ENCODE peak calls at places on chromosome 14, in seven cellular contexts. One of them, this sample, is unnamed.
A peak's percentile ranks its signal among the peaks of the same experiment; 100 is the strongest.

GRCh38 chr14:51014086-51014485 is 69.8 kb upstream of the PYGL start:
- DNase-seq in stomach: no peak
- DNase-seq in PC-3: peak; percentile 89
- DNase-seq in heart right ventricle: peak; percentile 16
- DNase-seq in lower lobe of right lung: no peak
- DNase-seq in WERI-Rb-1: peak; percentile 59
- DNase-seq in neural progenitor cell: peak; percentile 40
- DNase-seq in this sample: no peak

GRCh38 chr14:75259946-75260545 is 18.6 kb upstream of the FOS start:
- DNase-seq in stomach: no peak
- DNase-seq in PC-3: no peak
- DNase-seq in heart right ventricle: no peak
- DNase-seq in lower lobe of right lung: no peak
- DNase-seq in WERI-Rb-1: no peak
- DNase-seq in neural progenitor cell: no peak
- DNase-seq in this sample: no peak

GRCh38 chr14:64475585-64476273 is 10.4 kb downstream of the AKAP5 start:
- DNase-seq in stomach: no peak
- DNase-seq in PC-3: no peak
- DNase-seq in heart right ventricle: no peak
- DNase-seq in lower lobe of right lung: no peak
- DNase-seq in WERI-Rb-1: no peak
- DNase-seq in neural progenitor cell: peak; percentile 12
- DNase-seq in this sample: no peak

GRCh38 chr14:30240002-30240401 is 312.4 kb upstream of the PRKD1 start:
- DNase-seq in stomach: no peak
- DNase-seq in PC-3: no peak
- DNase-seq in heart right ventricle: no peak
- DNase-seq in lower lobe of right lung: no peak
- DNase-seq in WERI-Rb-1: no peak
- DNase-seq in neural progenitor cell: peak; percentile 53
- DNase-seq in this sample: no peak

GRCh38 chr14:75277796-75278421 is 719 bp upstream of the FOS start:
- DNase-seq in stomach: no peak
- DNase-seq in PC-3: no peak
- DNase-seq in heart right ventricle: no peak
- DNase-seq in lower lobe of right lung: no peak
- DNase-seq in WERI-Rb-1: no peak
- DNase-seq in neural progenitor cell: no peak
- DNase-seq in this sample: no peak

GRCh38 chr14:77271113-77271710 is at the start of gene NGB:
- DNase-seq in stomach: no peak
- DNase-seq in PC-3: no peak
- DNase-seq in heart right ventricle: no peak
- DNase-seq in lower lobe of right lung: no peak
- DNase-seq in WERI-Rb-1: no peak
- DNase-seq in neural progenitor cell: peak; percentile 56
- DNase-seq in this sample: no peak

GRCh38 chr14:105083926-105084685 is 18.9 kb upstream of the GPR132 start:
- DNase-seq in stomach: no peak
- DNase-seq in PC-3: no peak
- DNase-seq in heart right ventricle: no peak
- DNase-seq in lower lobe of right lung: no peak
- DNase-seq in WERI-Rb-1: no peak
- DNase-seq in neural progenitor cell: no peak
- DNase-seq in this sample: no peak

GRCh38 chr14:100669468-100669867 is 57.2 kb upstream of the DLK1 start:
- DNase-seq in stomach: no peak
- DNase-seq in PC-3: no peak
- DNase-seq in heart right ventricle: no peak
- DNase-seq in lower lobe of right lung: no peak
- DNase-seq in WERI-Rb-1: no peak
- DNase-seq in neural progenitor cell: no peak
- DNase-seq in this sample: no peak

GRCh38 chr14:59020382-59020781 is 168.1 kb upstream of the DAAM1 start:
- DNase-seq in stomach: no peak
- DNase-seq in PC-3: peak; percentile 77
- DNase-seq in heart right ventricle: no peak
- DNase-seq in lower lobe of right lung: no peak
- DNase-seq in WERI-Rb-1: peak; percentile 38
- DNase-seq in neural progenitor cell: peak; percentile 27
- DNase-seq in this sample: no peak

GRCh38 chr14:75049731-75050201 is 1.5 kb downstream of the MLH3 start:
- DNase-seq in stomach: no peak
- DNase-seq in PC-3: no peak
- DNase-seq in heart right ventricle: no peak
- DNase-seq in lower lobe of right lung: no peak
- DNase-seq in WERI-Rb-1: no peak
- DNase-seq in neural progenitor cell: no peak
- DNase-seq in this sample: no peak

GRCh38 chr14:60925286-60925685 is 55.6 kb downstream of the TRMT5 start:
- DNase-seq in stomach: no peak
- DNase-seq in PC-3: no peak
- DNase-seq in heart right ventricle: no peak
- DNase-seq in lower lobe of right lung: no peak
- DNase-seq in WERI-Rb-1: no peak
- DNase-seq in neural progenitor cell: no peak
- DNase-seq in this sample: no peak

GRCh38 chr14:60970146-60970545 is 10.7 kb downstream of the TRMT5 start:
- DNase-seq in stomach: no peak
- DNase-seq in PC-3: no peak
- DNase-seq in heart right ventricle: no peak
- DNase-seq in lower lobe of right lung: no peak
- DNase-seq in WERI-Rb-1: no peak
- DNase-seq in neural progenitor cell: no peak
- DNase-seq in this sample: no peak

GRCh38 chr14:77220246-77221017 is 38.8 kb downstream of the TMEM63C start:
- DNase-seq in stomach: no peak
- DNase-seq in PC-3: no peak
- DNase-seq in heart right ventricle: no peak
- DNase-seq in lower lobe of right lung: no peak
- DNase-seq in WERI-Rb-1: no peak
- DNase-seq in neural progenitor cell: no peak
- DNase-seq in this sample: no peak

GRCh38 chr14:68349900-68350323 is 443.0 kb downstream of the ZFP36L1 start:
- DNase-seq in stomach: peak; percentile 39
- DNase-seq in PC-3: no peak
- DNase-seq in heart right ventricle: no peak
- DNase-seq in lower lobe of right lung: no peak
- DNase-seq in WERI-Rb-1: no peak
- DNase-seq in neural progenitor cell: no peak
- DNase-seq in this sample: no peak

GRCh38 chr14:101250336-101250947 is 310.9 kb upstream of the DIO3 start:
- DNase-seq in stomach: peak; percentile 22
- DNase-seq in PC-3: no peak
- DNase-seq in heart right ventricle: no peak
- DNase-seq in lower lobe of right lung: peak; percentile 26
- DNase-seq in WERI-Rb-1: no peak
- DNase-seq in neural progenitor cell: no peak
- DNase-seq in this sample: no peak

GRCh38 chr14:76514599-76514998 is 138.7 kb downstream of the ESRRB start:
- DNase-seq in stomach: no peak
- DNase-seq in PC-3: peak; percentile 40
- DNase-seq in heart right ventricle: no peak
- DNase-seq in lower lobe of right lung: no peak
- DNase-seq in WERI-Rb-1: peak; percentile 28
- DNase-seq in neural progenitor cell: no peak
- DNase-seq in this sample: peak; percentile 26

GRCh38 chr14:33618361-33619095 is 332.3 kb downstream of the EGLN3 start:
- DNase-seq in stomach: no peak
- DNase-seq in PC-3: no peak
- DNase-seq in heart right ventricle: no peak
- DNase-seq in lower lobe of right lung: no peak
- DNase-seq in WERI-Rb-1: no peak
- DNase-seq in neural progenitor cell: no peak
- DNase-seq in this sample: no peak

GRCh38 chr14:87121716-87122115 is 871.3 kb downstream of the GALC start:
- DNase-seq in stomach: no peak
- DNase-seq in PC-3: no peak
- DNase-seq in heart right ventricle: no peak
- DNase-seq in lower lobe of right lung: no peak
- DNase-seq in WERI-Rb-1: no peak
- DNase-seq in neural progenitor cell: no peak
- DNase-seq in this sample: no peak

GRCh38 chr14:20524027-20524426 is 18.7 kb downstream of the RNASE10 start:
- DNase-seq in stomach: no peak
- DNase-seq in PC-3: no peak
- DNase-seq in heart right ventricle: no peak
- DNase-seq in lower lobe of right lung: no peak
- DNase-seq in WERI-Rb-1: no peak
- DNase-seq in neural progenitor cell: no peak
- DNase-seq in this sample: no peak

GRCh38 chr14:51865953-51866747 is 5.7 kb downstream of the GNG2 start:
- DNase-seq in stomach: no peak
- DNase-seq in PC-3: no peak
- DNase-seq in heart right ventricle: no peak
- DNase-seq in lower lobe of right lung: no peak
- DNase-seq in WERI-Rb-1: peak; percentile 15
- DNase-seq in neural progenitor cell: no peak
- DNase-seq in this sample: no peak

GRCh38 chr14:68692916-68693771 is 99.7 kb downstream of the ZFP36L1 start:
- DNase-seq in stomach: no peak
- DNase-seq in PC-3: no peak
- DNase-seq in heart right ventricle: no peak
- DNase-seq in lower lobe of right lung: no peak
- DNase-seq in WERI-Rb-1: no peak
- DNase-seq in neural progenitor cell: no peak
- DNase-seq in this sample: no peak

GRCh38 chr14:52400846-52401245 is 86.7 kb downstream of the PTGER2 start:
- DNase-seq in stomach: no peak
- DNase-seq in PC-3: no peak
- DNase-seq in heart right ventricle: no peak
- DNase-seq in lower lobe of right lung: no peak
- DNase-seq in WERI-Rb-1: no peak
- DNase-seq in neural progenitor cell: no peak
- DNase-seq in this sample: no peak

GRCh38 chr14:100307215-100308111 is 1.2 kb upstream of the SLC25A29 start:
- DNase-seq in stomach: peak; percentile 46
- DNase-seq in PC-3: no peak
- DNase-seq in heart right ventricle: no peak
- DNase-seq in lower lobe of right lung: peak; percentile 63
- DNase-seq in WERI-Rb-1: peak; percentile 26
- DNase-seq in neural progenitor cell: peak; percentile 62
- DNase-seq in this sample: no peak

GRCh38 chr14:85481471-85481870 is 48.5 kb upstream of the FLRT2 start:
- DNase-seq in stomach: no peak
- DNase-seq in PC-3: no peak
- DNase-seq in heart right ventricle: no peak
- DNase-seq in lower lobe of right lung: no peak
- DNase-seq in WERI-Rb-1: no peak
- DNase-seq in neural progenitor cell: no peak
- DNase-seq in this sample: no peak
- H3K9me3 ChIP-seq in stomach: no peaks in the 10 kb centered on the region
- H3K9me3 ChIP-seq in PC-3: peaks cover 7% of the 10 kb centered on the region
- H3K9me3 ChIP-seq in heart right ventricle: no peaks in the 10 kb centered on the region
- H3K9me3 ChIP-seq in lower lobe of right lung: no peaks in the 10 kb centered on the region
- H3K9me3 ChIP-seq in WERI-Rb-1: no peaks in the 10 kb centered on the region
- H3K9me3 ChIP-seq in neural progenitor cell: no peaks in the 10 kb centered on the region
- H3K9me3 ChIP-seq in this sample: no peaks in the 10 kb centered on the region

GRCh38 chr14:31578792-31579191 is 17.6 kb downstream of the NUBPL start:
- DNase-seq in stomach: no peak
- DNase-seq in PC-3: no peak
- DNase-seq in heart right ventricle: no peak
- DNase-seq in lower lobe of right lung: no peak
- DNase-seq in WERI-Rb-1: no peak
- DNase-seq in neural progenitor cell: peak; percentile 5
- DNase-seq in this sample: no peak

GRCh38 chr14:31583043-31583442 is 21.8 kb downstream of the NUBPL start:
- DNase-seq in stomach: no peak
- DNase-seq in PC-3: no peak
- DNase-seq in heart right ventricle: no peak
- DNase-seq in lower lobe of right lung: no peak
- DNase-seq in WERI-Rb-1: no peak
- DNase-seq in neural progenitor cell: no peak
- DNase-seq in this sample: no peak

GRCh38 chr14:31580234-31580633 is 19.0 kb downstream of the NUBPL start:
- DNase-seq in stomach: no peak
- DNase-seq in PC-3: no peak
- DNase-seq in heart right ventricle: no peak
- DNase-seq in lower lobe of right lung: no peak
- DNase-seq in WERI-Rb-1: no peak
- DNase-seq in neural progenitor cell: no peak
- DNase-seq in this sample: no peak

GRCh38 chr14:31578266-31578665 is 17.1 kb downstream of the NUBPL start:
- DNase-seq in stomach: no peak
- DNase-seq in PC-3: no peak
- DNase-seq in heart right ventricle: no peak
- DNase-seq in lower lobe of right lung: no peak
- DNase-seq in WERI-Rb-1: no peak
- DNase-seq in neural progenitor cell: no peak
- DNase-seq in this sample: no peak

GRCh38 chr14:31582286-31582691 is 21.1 kb downstream of the NUBPL start:
- DNase-seq in stomach: no peak
- DNase-seq in PC-3: no peak
- DNase-seq in heart right ventricle: peak; percentile 55
- DNase-seq in lower lobe of right lung: no peak
- DNase-seq in WERI-Rb-1: no peak
- DNase-seq in neural progenitor cell: peak; percentile 64
- DNase-seq in this sample: no peak
- H3K27ac ChIP-seq in stomach: no peak overlapping the region
- H3K27ac ChIP-seq in PC-3: no peak overlapping the region
- H3K27ac ChIP-seq in heart right ventricle: peak overlapping the region; percentile 15
- H3K27ac ChIP-seq in lower lobe of right lung: no peak overlapping the region
- H3K27ac ChIP-seq in WERI-Rb-1: no peak overlapping the region
- H3K27ac ChIP-seq in neural progenitor cell: no peak overlapping the region
- H3K27ac ChIP-seq in this sample: no peak overlapping the region

GRCh38 chr14:98101323-98101722 is 1170.7 kb downstream of the BCL11B start:
- DNase-seq in stomach: no peak
- DNase-seq in PC-3: no peak
- DNase-seq in heart right ventricle: no peak
- DNase-seq in lower lobe of right lung: no peak
- DNase-seq in WERI-Rb-1: no peak
- DNase-seq in neural progenitor cell: no peak
- DNase-seq in this sample: no peak

GRCh38 chr14:98099527-98099926 is 1172.5 kb downstream of the BCL11B start:
- DNase-seq in stomach: no peak
- DNase-seq in PC-3: no peak
- DNase-seq in heart right ventricle: no peak
- DNase-seq in lower lobe of right lung: no peak
- DNase-seq in WERI-Rb-1: no peak
- DNase-seq in neural progenitor cell: no peak
- DNase-seq in this sample: no peak

DNA sequence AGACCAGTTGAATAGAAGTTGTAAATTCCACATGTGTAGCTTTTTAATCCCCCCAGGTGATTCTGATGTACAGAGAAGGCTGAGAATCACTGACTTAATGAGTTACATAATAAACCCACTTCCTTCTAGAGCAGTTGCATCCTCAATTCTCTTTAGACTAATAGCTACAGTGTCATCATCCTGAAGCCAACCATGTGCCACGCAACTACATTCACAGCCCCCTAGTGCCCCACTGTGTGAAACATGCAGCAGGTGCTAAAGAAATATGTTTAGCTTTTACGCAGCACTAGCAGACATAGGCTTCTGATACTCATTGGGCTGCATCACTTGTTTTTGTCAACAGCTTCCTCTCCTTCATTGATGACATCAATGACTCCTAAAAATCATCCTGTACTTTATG is 1168.3 kb downstream of the BCL11B start:
- DNase-seq in stomach: no peak
- DNase-seq in PC-3: no peak
- DNase-seq in heart right ventricle: no peak
- DNase-seq in lower lobe of right lung: no peak
- DNase-seq in WERI-Rb-1: no peak
- DNase-seq in neural progenitor cell: no peak
- DNase-seq in this sample: no peak
- H3K9me3 ChIP-seq in stomach: no peaks in the 10 kb centered on the region
- H3K9me3 ChIP-seq in PC-3: no peaks in the 10 kb centered on the region
- H3K9me3 ChIP-seq in heart right ventricle: no peaks in the 10 kb centered on the region
- H3K9me3 ChIP-seq in lower lobe of right lung: no peaks in the 10 kb centered on the region
- H3K9me3 ChIP-seq in WERI-Rb-1: no peaks in the 10 kb centered on the region
- H3K9me3 ChIP-seq in neural progenitor cell: no peaks in the 10 kb centered on the region
- H3K9me3 ChIP-seq in this sample: no peaks in the 10 kb centered on the region

GRCh38 chr14:93303659-93304058 is 29.2 kb downstream of the BTBD7 start:
- DNase-seq in stomach: no peak
- DNase-seq in PC-3: no peak
- DNase-seq in heart right ventricle: peak; percentile 31
- DNase-seq in lower lobe of right lung: no peak
- DNase-seq in WERI-Rb-1: peak; percentile 87
- DNase-seq in neural progenitor cell: no peak
- DNase-seq in this sample: no peak
- H3K27ac ChIP-seq in stomach: no peak overlapping the region
- H3K27ac ChIP-seq in PC-3: no peak overlapping the region
- H3K27ac ChIP-seq in heart right ventricle: no peak overlapping the region
- H3K27ac ChIP-seq in lower lobe of right lung: no peak overlapping the region
- H3K27ac ChIP-seq in WERI-Rb-1: peak overlapping the region; percentile 60
- H3K27ac ChIP-seq in neural progenitor cell: peak overlapping the region; percentile 57
- H3K27ac ChIP-seq in this sample: no peak overlapping the region